ENCODE peak calls at places on chromosomes 12 and 14, in nine cellular contexts. H is mammary epithelial cell, M is cardiac muscle cell, K is ovary, B is aorta, L is AG04450, E is mesenchymal stem cell, T is sigmoid colon, X is heart right ventricle. W is an unnamed sample.

GRCh38 chr14:99148861-99149610 is 123.0 kb downstream of the BCL11B start:
- DNase-seq in B (no peak), E (no peak), M (no peak), X (no peak), K (no peak), H (no peak), L (no peak), T (peak), W (no peak)

GRCh38 chr14:66884149-66884548 is 305.1 kb upstream of the GARIN2 start:
- DNase-seq in M (no peak), K (no peak), E (no peak), T (no peak), X (no peak), B (no peak), L (no peak), H (no peak), W (no peak)

GRCh38 chr14:104171948-104172347 is 33.6 kb downstream of the KIF26A start:
- DNase-seq in X (peak), E (no peak), M (no peak), B (no peak), L (no peak), T (no peak), H (peak), K (peak), W (no peak)

GRCh38 chr12:59381106-59381505 is 214.7 kb upstream of the SLC16A7 start:
- DNase-seq in H (no peak), B (no peak), E (no peak), T (no peak), K (no peak), X (no peak), L (no peak), M (no peak), W (no peak)

GRCh38 chr12:102461501-102461900 is 18.9 kb downstream of the IGF1 start:
- DNase-seq in H (no peak), L (no peak), B (no peak), E (no peak), T (no peak), M (no peak), K (no peak), X (no peak), W (no peak)

GRCh38 chr12:2877047-2877958 is at the start of the genes FOXM1 and RHNO1:
- DNase-seq in K (peak), L (peak), B (peak), X (peak), M (peak), H (peak), E (peak), T (peak), W (peak)

GRCh38 chr12:86914716-86915115 is 658.5 kb upstream of the MGAT4C start:
- DNase-seq in T (no peak), L (peak), M (peak), E (peak), H (peak), B (no peak), X (no peak), K (no peak), W (no peak)

GRCh38 chr12:24835377-24835776 is 113.5 kb downstream of the BCAT1 start:
- DNase-seq in L (no peak), B (no peak), H (no peak), K (no peak), E (no peak), M (no peak), T (no peak), X (no peak), W (no peak)

GRCh38 chr12:52200086-52200782 is 8.4 kb upstream of the KRT80 start:
- DNase-seq in K (no peak), L (no peak), B (peak), T (no peak), H (no peak), X (no peak), E (no peak), M (no peak), W (no peak)

DNA sequence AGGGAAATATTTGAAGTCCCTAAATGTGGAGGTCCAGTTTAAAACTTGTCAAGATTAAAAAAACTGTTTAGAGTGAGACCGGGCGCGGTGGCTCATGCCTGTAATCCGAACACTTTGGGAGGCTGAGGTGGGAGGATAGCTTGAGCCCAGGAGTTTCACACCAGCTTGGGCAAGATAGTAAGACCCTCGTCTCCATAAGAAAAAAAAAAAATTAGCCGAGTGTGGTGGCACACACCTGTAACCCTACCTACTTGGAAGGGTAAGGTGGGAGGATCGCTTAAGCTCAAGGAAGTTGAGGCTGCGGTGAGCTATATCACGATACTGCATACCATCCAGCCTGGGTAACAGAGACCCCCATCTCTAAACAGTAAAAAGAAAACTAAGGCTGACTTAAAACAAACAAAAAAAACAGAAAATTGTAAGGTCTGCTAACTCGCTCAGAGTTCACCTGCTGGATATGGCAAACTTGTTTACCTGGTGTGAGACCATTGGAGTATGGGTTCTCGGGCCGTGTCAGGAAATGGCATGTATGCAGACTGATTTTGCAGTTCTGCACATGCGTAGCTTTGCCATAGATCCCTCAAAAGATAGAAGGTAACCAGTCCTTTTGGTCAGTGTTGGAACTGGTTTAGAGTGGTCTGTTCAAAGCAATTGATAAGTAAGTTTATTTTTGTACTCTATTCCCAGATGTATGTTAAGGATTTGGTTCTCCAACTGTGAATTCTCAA is 2.1 kb downstream of the RNF10 start:
- DNase-seq in E (no peak), T (peak), B (no peak), H (no peak), L (no peak), M (no peak), X (no peak), K (no peak), W (no peak)
- H3K27ac ChIP-seq in E (no peak), T (peak), B (peak), H (no peak), L (no peak), M (no peak), X (peak), K (no peak), W (peak)

GRCh38 chr14:52937306-52937705 is 13.5 kb downstream of the FERMT2 start:
- DNase-seq in K (no peak), M (no peak), T (no peak), L (no peak), E (no peak), H (no peak), X (no peak), B (no peak), W (no peak)

GRCh38 chr14:52939427-52939826 is 11.4 kb downstream of the FERMT2 start:
- DNase-seq in E (no peak), K (no peak), T (no peak), B (no peak), H (no peak), X (no peak), L (no peak), M (no peak), W (no peak)

GRCh38 chr14:52936437-52936836 is 14.4 kb downstream of the FERMT2 start:
- DNase-seq in B (no peak), E (no peak), L (no peak), M (no peak), X (no peak), K (no peak), T (no peak), H (no peak), W (no peak)

GRCh38 chr14:52935847-52936246 is 15.0 kb downstream of the FERMT2 start:
- DNase-seq in H (no peak), L (no peak), X (no peak), B (no peak), M (no peak), K (no peak), E (no peak), T (no peak), W (no peak)

DNA sequence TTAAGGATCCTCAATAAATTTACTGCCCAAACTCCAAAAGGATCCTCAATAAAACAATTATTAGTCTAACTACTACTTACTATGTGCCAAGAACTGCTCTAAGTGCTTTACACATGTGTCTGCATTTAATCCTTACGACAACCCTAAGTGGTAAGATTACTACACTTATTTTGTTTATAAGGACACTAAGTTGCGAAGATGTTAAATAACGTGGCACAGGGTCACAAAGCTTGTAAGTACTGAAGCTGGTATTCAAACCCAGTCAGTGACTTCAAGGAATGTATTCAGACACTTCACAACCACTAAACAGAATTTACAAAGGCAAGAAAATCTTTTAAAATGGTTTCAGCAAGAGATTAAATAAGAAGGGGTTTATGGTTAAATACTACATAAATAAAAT is 13.0 kb downstream of the FERMT2 start:
- DNase-seq in T (no peak), L (no peak), M (no peak), H (no peak), E (peak), K (no peak), B (no peak), X (no peak), W (no peak)
- H3K27ac ChIP-seq in T (peak), L (no peak), M (peak), H (no peak), E (no peak), K (no peak), B (peak), X (no peak), W (no peak)

GRCh38 chr14:55834390-55834789 is 254.4 kb downstream of the KTN1 start:
- DNase-seq in K (no peak), E (no peak), H (no peak), B (no peak), M (no peak), T (no peak), L (no peak), X (no peak), W (no peak)

GRCh38 chr14:55835985-55836384 is 256.0 kb downstream of the KTN1 start:
- DNase-seq in H (no peak), K (no peak), X (no peak), B (no peak), M (no peak), L (no peak), E (no peak), T (no peak), W (no peak)

GRCh38 chr14:55837467-55837866 is 257.5 kb downstream of the KTN1 start:
- DNase-seq in T (no peak), K (no peak), B (no peak), E (no peak), M (no peak), L (no peak), H (no peak), X (no peak), W (no peak)

GRCh38 chr14:55832974-55833373 is 253.0 kb downstream of the KTN1 start:
- DNase-seq in H (no peak), L (no peak), K (no peak), M (no peak), B (no peak), X (no peak), E (no peak), T (no peak), W (no peak)

GRCh38 chr14:55832122-55832911 is 252.3 kb downstream of the KTN1 start:
- DNase-seq in B (no peak), K (no peak), H (peak), X (no peak), L (peak), T (no peak), E (no peak), M (no peak), W (no peak)
- H3K27ac ChIP-seq in B (no peak), K (no peak), H (no peak), X (no peak), L (peak), T (no peak), E (peak), M (no peak), W (no peak)

DNA sequence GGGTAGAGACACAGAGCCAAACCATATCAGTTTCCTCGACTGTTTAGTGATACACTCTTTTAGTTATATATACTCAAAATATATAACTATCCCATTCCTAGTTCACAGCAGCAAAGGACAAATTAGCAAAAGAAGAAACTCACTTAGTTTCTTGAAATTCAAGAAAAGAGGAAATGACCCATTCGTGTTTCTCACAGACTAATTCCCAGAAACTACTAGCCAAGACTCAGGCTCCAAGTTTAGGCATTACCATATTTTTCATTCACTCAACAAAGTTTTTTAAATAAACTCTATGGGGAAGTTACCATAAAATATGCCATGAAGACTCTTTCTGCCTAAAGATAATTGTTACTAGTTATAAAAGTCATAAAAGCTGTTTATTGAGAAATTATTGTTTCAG is 152.3 kb upstream of the DAAM1 start:
- DNase-seq in M (no peak), T (no peak), K (no peak), L (no peak), H (no peak), B (no peak), E (no peak), X (no peak), W (no peak)
- H3K27ac ChIP-seq in M (no peak), T (no peak), K (no peak), L (no peak), H (no peak), B (no peak), E (no peak), X (no peak), W (no peak)

GRCh38 chr12:55828357-55828756 is 1.0 kb downstream of the DNAJC14 start:
- DNase-seq in B (peak), L (no peak), T (peak), H (no peak), E (no peak), X (no peak), K (peak), M (no peak), W (no peak)
- H3K27ac ChIP-seq in B (no peak), L (peak), T (peak), H (no peak), E (no peak), X (no peak), K (peak), M (peak), W (peak)

DNA sequence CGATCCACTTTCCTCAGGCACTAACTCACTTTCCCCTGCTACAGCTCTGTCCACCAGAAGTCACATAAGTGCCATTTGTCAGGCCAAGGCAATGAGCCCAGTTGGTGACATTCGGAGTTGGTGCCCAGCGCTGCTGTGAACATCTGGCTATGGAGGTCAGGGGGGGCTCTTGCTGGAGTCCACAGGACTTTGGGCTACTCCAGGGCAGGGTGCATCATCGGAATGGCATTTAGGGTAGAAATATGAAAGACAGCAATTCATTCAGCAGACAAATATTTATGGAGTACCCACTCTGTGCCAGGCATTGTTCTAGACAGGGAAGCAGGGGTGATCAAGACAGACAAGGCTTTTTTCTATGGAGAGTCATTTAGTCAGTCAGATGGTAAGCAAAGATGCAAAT is 1.5 kb upstream of the PPP1CC start:
- DNase-seq in M (peak), T (peak), L (no peak), K (no peak), B (peak), H (peak), X (no peak), E (no peak), W (no peak)
- H3K27ac ChIP-seq in M (no peak), T (peak), L (peak), K (no peak), B (no peak), H (peak), X (no peak), E (no peak), W (no peak)

DNA sequence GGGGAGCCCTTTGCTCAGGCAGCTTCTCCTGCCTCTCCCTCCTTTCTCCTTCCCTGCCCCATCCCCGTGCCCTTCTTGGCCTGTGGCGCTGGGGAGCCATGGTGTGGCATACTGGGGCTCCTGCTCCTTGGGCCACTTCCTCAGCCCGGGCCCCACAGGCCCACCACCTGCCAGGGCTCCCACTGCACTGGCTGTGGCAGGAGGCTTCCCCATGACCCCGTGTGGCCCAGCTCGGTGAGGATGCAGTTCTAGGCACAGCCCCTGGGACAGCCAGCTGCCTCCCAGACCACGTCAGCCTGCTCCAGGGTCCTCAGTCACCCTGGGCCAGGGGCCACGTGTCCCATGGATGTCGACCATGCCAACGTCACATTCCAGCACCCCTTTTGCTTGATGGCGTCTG is 13.0 kb upstream of the AMN start:
- DNase-seq in T (no peak), X (no peak), M (no peak), K (no peak), L (no peak), H (no peak), B (no peak), E (no peak), W (no peak)
- H3K27ac ChIP-seq in T (no peak), X (no peak), M (no peak), K (no peak), L (no peak), H (no peak), B (no peak), E (no peak), W (no peak)

GRCh38 chr12:6049587-6049986 is 74.9 kb downstream of the VWF start:
- DNase-seq in E (no peak), L (no peak), T (no peak), X (no peak), K (no peak), M (no peak), B (peak), H (no peak), W (no peak)
- H3K27ac ChIP-seq in E (no peak), L (no peak), T (no peak), X (no peak), K (no peak), M (no peak), B (no peak), H (no peak), W (no peak)